ENCODE peak calls at places on chromosome 14, in seven cellular contexts. P is CD8-positive, alpha-beta T cell; D is pancreas; A is esophagus squamous epithelium; Y is gastrocnemius medialis; T is transverse colon; N is HCT116. K is an unnamed sample. For H3K9me3, the result is how much of the 10 kb centered on the place peaks cover.

GRCh38 chr14:73644531-73645247 is at the start of gene DNAL1:
- DNase-seq in N (peak), Y (peak), T (peak), A (peak), P (peak), D (peak), K (peak)

GRCh38 chr14:104843442-104844305 is 21.4 kb upstream of the CEP170B start:
- DNase-seq in T (no peak), N (no peak), A (no peak), D (peak), Y (no peak), P (no peak), K (no peak)

GRCh38 chr14:61730756-61731373 is 31.4 kb upstream of the SNAPC1 start:
- DNase-seq in Y (no peak), N (no peak), D (no peak), A (no peak), T (no peak), P (no peak), K (no peak)

GRCh38 chr14:56004323-56004722 is 113.9 kb upstream of the PELI2 start:
- DNase-seq in Y (no peak), D (no peak), A (no peak), P (no peak), T (no peak), N (no peak), K (no peak)

GRCh38 chr14:20568393-20568792 is 7.5 kb upstream of the RNASE9 start:
- DNase-seq in D (no peak), P (no peak), Y (no peak), N (no peak), A (no peak), T (no peak), K (no peak)

GRCh38 chr14:55245657-55246268 is 25.5 kb upstream of the FBXO34 start:
- DNase-seq in N (peak), T (peak), D (no peak), A (no peak), P (no peak), Y (no peak), K (no peak)

GRCh38 chr14:39177168-39177545 is 2.1 kb downstream of the PNN start:
- DNase-seq in N (no peak), A (no peak), D (no peak), T (no peak), P (no peak), Y (no peak), K (no peak)

GRCh38 chr14:42079911-42080310 is 473.2 kb downstream of the LRFN5 start:
- DNase-seq in N (no peak), T (no peak), Y (no peak), D (no peak), P (no peak), A (no peak), K (no peak)

GRCh38 chr14:39442293-39442692 is 10.1 kb upstream of the FBXO33 start:
- DNase-seq in T (no peak), N (no peak), P (no peak), Y (peak), A (no peak), D (no peak), K (no peak)

GRCh38 chr14:105508069-105508468 is 17.0 kb downstream of the TEDC1 start:
- DNase-seq in Y (no peak), D (no peak), A (no peak), N (no peak), P (no peak), T (no peak), K (no peak)

GRCh38 chr14:77682158-77682553 is 25.7 kb downstream of the ALKBH1 start:
- DNase-seq in D (no peak), T (no peak), N (no peak), Y (no peak), P (no peak), A (no peak), K (no peak)

GRCh38 chr14:105929327-105930081 is 403.1 kb downstream of the TMEM121 start:
- DNase-seq in Y (no peak), A (no peak), T (no peak), P (no peak), D (no peak), N (no peak), K (no peak)

GRCh38 chr14:56271988-56272387 is 153.8 kb downstream of the PELI2 start:
- DNase-seq in A (no peak), D (no peak), P (no peak), T (no peak), Y (no peak), N (no peak), K (no peak)

GRCh38 chr14:89540009-89540829 is 123.2 kb upstream of the FOXN3 start:
- DNase-seq in A (no peak), T (no peak), N (no peak), Y (no peak), P (no peak), D (no peak), K (no peak)

GRCh38 chr14:102507026-102507860 is 2.3 kb downstream of the ANKRD9 start:
- DNase-seq in Y (no peak), T (no peak), D (no peak), P (no peak), A (no peak), N (no peak), K (no peak)

GRCh38 chr14:35742032-35742371 is 67.1 kb downstream of the RALGAPA1 start:
- DNase-seq in N (no peak), Y (no peak), T (no peak), P (no peak), D (no peak), A (no peak), K (no peak)

GRCh38 chr14:44699391-44699790 is 192.3 kb upstream of the FSCB start:
- DNase-seq in Y (no peak), D (no peak), P (no peak), N (no peak), T (no peak), A (no peak), K (no peak)

GRCh38 chr14:33592298-33592697 is 358.6 kb downstream of the EGLN3 start:
- DNase-seq in P (no peak), A (no peak), T (no peak), Y (no peak), D (no peak), N (no peak), K (no peak)
- H3K27ac ChIP-seq in P (no peak), A (no peak), T (no peak), Y (no peak), D (no peak), N (no peak), K (no peak)

DNA sequence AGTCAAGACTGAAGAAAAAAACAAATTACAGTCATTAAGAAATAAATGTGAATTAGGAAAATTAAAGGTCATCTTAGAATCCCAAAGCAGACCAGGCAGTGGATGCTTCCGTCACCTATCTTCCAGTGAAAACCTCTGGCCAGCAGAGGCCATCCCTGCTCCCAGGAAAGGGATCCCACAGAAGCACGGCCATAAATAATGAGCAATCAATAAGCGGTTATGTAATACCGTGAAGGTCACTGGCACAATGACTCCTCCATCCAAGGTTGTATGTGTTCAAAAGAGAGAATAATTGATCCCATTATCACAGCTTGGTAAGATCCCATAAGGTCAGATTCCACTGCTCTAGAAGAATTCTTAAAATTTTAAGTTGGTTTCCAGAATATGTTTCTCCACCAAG is 85.7 kb downstream of the PPP2R5E start:
- DNase-seq in D (no peak), A (no peak), N (no peak), Y (no peak), P (no peak), T (no peak), K (no peak)
- TF ChIP-seq CTCF in D (no peak), A (no peak), N (no peak), Y (no peak), P (no peak), T (no peak), K (no peak)

GRCh38 chr14:29897181-29897580 is 30.5 kb downstream of the PRKD1 start:
- DNase-seq in N (no peak), P (no peak), Y (no peak), D (no peak), T (no peak), A (no peak), K (no peak)

GRCh38 chr14:29894030-29894429 is 33.6 kb downstream of the PRKD1 start:
- DNase-seq in D (no peak), P (no peak), N (no peak), A (no peak), T (no peak), Y (no peak), K (no peak)

GRCh38 chr14:29896354-29896768 is 31.3 kb downstream of the PRKD1 start:
- DNase-seq in T (no peak), Y (no peak), A (no peak), D (no peak), P (no peak), N (no peak), K (no peak)

GRCh38 chr14:29898470-29898869 is 29.2 kb downstream of the PRKD1 start:
- DNase-seq in Y (no peak), N (no peak), D (no peak), T (no peak), P (no peak), A (no peak), K (no peak)

GRCh38 chr14:29895591-29896043 is 32.0 kb downstream of the PRKD1 start:
- DNase-seq in P (no peak), T (no peak), Y (no peak), A (no peak), D (no peak), N (no peak), K (no peak)
- H3K9me3 ChIP-seq in P (under half), T (under half), Y (under half), A (under half), D (under half), N (under half), K (under half)

DNA sequence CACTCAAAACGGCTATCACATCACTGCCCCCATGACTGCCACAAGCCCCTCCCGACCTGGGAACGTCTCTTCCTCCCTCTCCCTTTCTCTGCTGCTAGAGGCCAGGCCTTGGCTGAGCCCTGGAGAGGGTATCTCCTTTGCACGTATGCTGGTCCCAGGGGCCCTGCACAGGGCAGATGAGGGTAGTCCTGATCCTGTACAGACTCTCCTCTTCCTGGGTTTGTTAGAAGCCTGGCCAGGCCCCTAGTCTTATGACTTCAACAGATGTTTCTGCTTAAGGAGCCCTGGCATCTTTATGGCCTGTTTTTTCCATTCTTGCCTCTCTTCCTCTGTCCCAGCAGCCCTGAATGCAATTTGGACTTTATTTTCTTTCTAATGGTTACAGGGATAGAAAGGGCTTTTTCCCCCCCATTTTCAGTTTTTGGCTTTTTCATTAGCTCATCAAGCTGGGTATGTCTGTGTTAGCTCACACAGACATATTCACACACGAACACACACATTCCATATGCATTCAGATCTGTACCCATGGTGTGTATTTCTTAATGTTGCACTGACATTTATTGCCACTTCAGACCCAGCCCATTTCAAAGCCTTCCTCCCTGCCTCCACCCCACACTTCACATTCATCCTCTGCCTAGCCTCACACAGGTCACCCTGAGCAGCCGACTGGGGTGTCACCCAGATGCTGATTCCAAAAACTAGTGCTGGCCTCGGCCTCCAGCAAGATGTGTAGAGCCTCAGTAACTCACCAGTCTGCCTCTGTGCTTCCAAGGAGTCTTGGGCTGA is 203.2 kb downstream of the ZFP36L1 start:
- DNase-seq in N (no peak), P (no peak), A (no peak), T (peak), D (peak), Y (no peak), K (peak)
- H3K27ac ChIP-seq in N (no peak), P (no peak), A (peak), T (peak), D (no peak), Y (peak), K (peak)

K was measured in WERI-Rb-1.